ENCODE peak calls at places on chromosomes 4 and X, in six cellular contexts. P is fibroblast of villous mesenchyme, U is WERI-Rb-1, T is lower leg skin, O is endothelial cell, H is H9. X is an unnamed sample.

GRCh38 chrX:118251251-118251650 is 94.7 kb upstream of the WDR44 start:
- DNase-seq in U (no peak), O (no peak), H (no peak), T (no peak), P (peak), X (no peak)

GRCh38 chr4:8472166-8472688 is 31.6 kb downstream of the TRMT44 start:
- DNase-seq in O (no peak), P (peak), H (no peak), U (no peak), T (no peak), X (no peak)

GRCh38 chrX:71632923-71633657 is 14.8 kb upstream of the CXCR3 start:
- DNase-seq in U (no peak), O (no peak), P (peak), H (no peak), T (peak), X (no peak)

GRCh38 chr4:158170691-158171455 is 2.0 kb downstream of the GASK1B start:
- DNase-seq in U (peak), O (no peak), P (peak), T (peak), H (peak), X (no peak)

GRCh38 chr4:176277162-176277904 is 8.3 kb upstream of the ASB5 start:
- DNase-seq in U (peak), T (no peak), P (peak), H (peak), O (peak), X (peak)

GRCh38 chrX:13599491-13599890 is 30.1 kb downstream of the EGFL6 start:
- DNase-seq in H (no peak), O (no peak), U (no peak), T (no peak), P (no peak), X (no peak)

GRCh38 chr4:114263233-114263632 is 283.8 kb upstream of the ARSJ start:
- DNase-seq in U (no peak), H (no peak), P (peak), T (no peak), O (no peak), X (no peak)

GRCh38 chrX:54043696-54044125 is 562 bp downstream of the PHF8 start:
- DNase-seq in T (no peak), P (peak), U (peak), O (peak), H (peak), X (no peak)

GRCh38 chr4:38062088-38062893 is 102.1 kb downstream of the PTTG2 start:
- DNase-seq in O (peak), H (peak), P (peak), U (peak), T (peak), X (peak)

GRCh38 chrX:48059296-48059639 is 12.2 kb downstream of the ZNF630 start:
- DNase-seq in P (no peak), O (no peak), T (no peak), H (no peak), U (no peak), X (no peak)

GRCh38 chrX:44175455-44175854 is 168.0 kb downstream of the EFHC2 start:
- DNase-seq in U (no peak), O (no peak), H (no peak), T (no peak), P (no peak), X (no peak)

GRCh38 chrX:81542255-81542654 is 340.4 kb downstream of the SH3BGRL start:
- DNase-seq in P (no peak), U (no peak), O (no peak), H (no peak), T (no peak), X (no peak)
- TF ChIP-seq CTCF in P (no peak), U (no peak), O (no peak), H (no peak), T (no peak), X (no peak)

GRCh38 chr4:59247032-59247431 is 1953.1 kb upstream of the ADGRL3 start:
- DNase-seq in H (no peak), U (no peak), O (no peak), P (no peak), T (no peak), X (no peak)
- TF ChIP-seq CTCF in H (peak), U (no peak), O (peak), P (no peak), T (no peak), X (peak)

DNA sequence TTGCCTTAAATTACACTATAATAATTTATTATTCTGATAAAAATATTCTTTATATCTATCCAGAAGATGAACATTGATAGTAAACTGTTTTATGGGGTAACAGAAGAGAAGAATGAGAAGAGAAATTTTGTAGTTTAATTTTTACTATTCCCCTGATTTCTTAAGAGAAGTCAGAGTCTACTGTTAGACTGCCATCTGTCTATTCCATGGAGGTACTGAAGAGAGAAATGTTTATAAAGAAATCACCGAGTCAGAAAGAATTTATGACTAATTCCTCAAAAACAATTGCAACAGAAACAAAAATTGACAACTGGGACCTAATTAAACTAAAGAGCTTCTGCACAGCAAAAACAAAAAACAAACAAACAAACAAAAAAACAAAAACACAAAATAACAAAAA is 149.9 kb downstream of the FGF16 start:
- DNase-seq in P (peak), O (no peak), H (no peak), T (no peak), U (no peak), X (no peak)
- TF ChIP-seq CTCF in P (peak), O (no peak), H (peak), T (no peak), U (no peak), X (no peak)

DNA sequence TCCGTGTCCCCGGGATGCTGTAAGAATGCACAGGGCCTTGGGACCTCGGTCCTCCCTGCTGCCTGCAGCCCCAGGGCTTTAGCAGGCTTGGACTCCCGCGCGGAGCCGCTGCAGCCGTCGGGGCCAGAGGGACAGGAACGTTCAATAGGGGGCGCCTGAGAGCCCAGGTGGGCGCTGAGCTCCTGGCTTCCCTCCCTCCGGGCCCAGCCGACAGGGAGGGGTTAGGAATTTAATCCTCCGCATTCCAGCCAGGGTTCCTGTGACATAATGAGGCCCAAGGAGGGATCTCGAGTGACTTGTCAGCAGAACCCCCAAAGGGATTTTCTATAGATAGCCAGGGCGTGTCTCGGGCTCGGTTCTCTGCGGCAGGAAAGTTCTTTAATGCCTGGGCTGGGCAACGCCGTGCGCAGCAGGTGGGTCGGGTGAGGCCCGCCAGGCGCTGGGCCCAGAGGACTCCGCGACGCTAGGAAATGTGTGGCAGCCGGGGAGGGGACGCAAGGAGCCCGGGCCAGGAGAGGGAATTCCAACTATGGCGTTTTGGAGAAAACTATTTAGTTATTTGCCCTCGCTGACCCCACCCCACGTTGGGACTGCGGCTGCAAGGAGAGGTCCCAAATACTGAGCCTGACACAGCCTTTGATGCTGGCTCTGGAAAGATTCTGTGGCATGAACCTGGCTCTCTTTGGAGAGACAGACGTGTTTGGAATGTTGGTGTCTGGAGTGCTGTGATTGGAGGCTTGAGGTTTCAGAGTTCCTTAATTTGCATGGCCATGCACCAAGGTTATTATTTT is 285.2 kb upstream of the GATB start:
- DNase-seq in O (peak), U (peak), T (no peak), H (peak), P (peak), X (peak)
- TF ChIP-seq CTCF in O (peak), U (peak), T (no peak), H (peak), P (peak), X (peak)

GRCh38 chr4:100738388-100739165 is 220.8 kb upstream of the EMCN start:
- DNase-seq in H (no peak), P (peak), U (no peak), T (no peak), O (no peak), X (no peak)
- TF ChIP-seq CTCF in H (no peak), P (no peak), U (peak), T (no peak), O (no peak), X (no peak)

GRCh38 chrX:19514791-19515614 is at the start of gene MAP3K15:
- DNase-seq in U (peak), H (peak), T (peak), O (peak), P (peak), X (peak)
- TF ChIP-seq CTCF in U (peak), H (peak), T (no peak), O (no peak), P (no peak), X (peak)

GRCh38 chr4:84158670-84159069 is 340.4 kb downstream of the NKX6-1 start:
- DNase-seq in H (no peak), T (no peak), U (no peak), P (no peak), O (no peak), X (no peak)

DNA sequence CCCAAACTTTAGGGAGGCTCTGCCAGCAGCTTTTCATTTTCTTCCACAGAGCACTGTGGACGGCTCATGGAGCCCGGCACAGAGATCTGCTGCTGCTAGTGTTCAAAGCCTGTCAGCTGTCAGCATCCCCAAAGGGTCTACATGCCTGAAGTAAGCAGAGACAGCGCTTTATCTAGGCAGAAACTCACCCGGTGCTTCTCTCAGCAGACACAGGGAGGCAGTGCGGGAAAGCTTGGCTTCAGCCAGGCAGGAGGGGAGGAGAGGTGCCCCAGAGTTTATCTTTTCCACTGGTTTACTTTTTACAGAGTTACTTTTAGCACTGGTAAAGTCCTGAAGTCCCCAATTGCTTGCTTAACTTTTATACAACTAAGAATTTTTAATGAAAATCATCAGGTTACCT is 339.3 kb downstream of the NKX6-1 start:
- DNase-seq in T (no peak), U (peak), O (peak), P (no peak), H (peak), X (peak)
- TF ChIP-seq CTCF in T (no peak), U (peak), O (no peak), P (no peak), H (peak), X (no peak)

GRCh38 chr4:173317003-173317402 is 17.2 kb downstream of the HMGB2 start:
- DNase-seq in U (peak), H (peak), T (no peak), P (no peak), O (peak), X (no peak)
- TF ChIP-seq CTCF in U (peak), H (peak), T (no peak), P (peak), O (no peak), X (no peak)

GRCh38 chr4:106875340-106875739 is 160.8 kb downstream of the DKK2 start:
- DNase-seq in H (peak), O (no peak), T (no peak), U (peak), P (no peak), X (no peak)
- TF ChIP-seq CTCF in H (peak), O (no peak), T (no peak), U (peak), P (no peak), X (no peak)